ENCODE peak calls at places on chromosomes 6 and 20, in four cellular contexts. One of them, this sample, is unnamed. For H3K4me1, the result is how much of the 10 kb centered on the place peaks cover.

GRCh38 chr6:74879234-74879633 is 326.6 kb downstream of the COL12A1 start:
- ATAC-seq in HCT116: no peak
- ATAC-seq in K562: no peak
- ATAC-seq in HepG2: no peak
- ATAC-seq in this sample: peak

GRCh38 chr20:38986663-38987062 is 24.5 kb downstream of the DHX35 start:
- ATAC-seq in HCT116: no peak
- ATAC-seq in K562: no peak
- ATAC-seq in HepG2: no peak
- ATAC-seq in this sample: peak

GRCh38 chr6:161407115-161407514 is 133.3 kb upstream of the AGPAT4 start:
- ATAC-seq in HCT116: no peak
- ATAC-seq in K562: no peak
- ATAC-seq in HepG2: no peak
- ATAC-seq in this sample: no peak

GRCh38 chr6:18388942-18389341 is 1.8 kb downstream of the RNF144B start:
- ATAC-seq in HCT116: no peak
- ATAC-seq in K562: no peak
- ATAC-seq in HepG2: peak
- ATAC-seq in this sample: no peak

GRCh38 chr6:167744681-167745659 is 81.7 kb upstream of the AFDN start:
- ATAC-seq in HCT116: no peak
- ATAC-seq in K562: no peak
- ATAC-seq in HepG2: no peak
- ATAC-seq in this sample: peak

GRCh38 chr6:112087916-112088315 is 525 bp downstream of the FAM229B start:
- ATAC-seq in HCT116: no peak
- ATAC-seq in K562: no peak
- ATAC-seq in HepG2: peak
- ATAC-seq in this sample: no peak

GRCh38 chr6:28141500-28142329 is at the start of gene ZKSCAN8:
- ATAC-seq in HCT116: peak
- ATAC-seq in K562: peak
- ATAC-seq in HepG2: peak
- ATAC-seq in this sample: peak

GRCh38 chr20:1663917-1664316 is 6.3 kb upstream of the SIRPG start:
- ATAC-seq in HCT116: no peak
- ATAC-seq in K562: no peak
- ATAC-seq in HepG2: no peak
- ATAC-seq in this sample: no peak

GRCh38 chr6:89321571-89321970 is 6.5 kb upstream of the GABRR2 start:
- ATAC-seq in HCT116: no peak
- ATAC-seq in K562: peak
- ATAC-seq in HepG2: peak
- ATAC-seq in this sample: no peak

GRCh38 chr20:34390769-34391447 is 27.8 kb downstream of the ITCH start:
- ATAC-seq in HCT116: peak
- ATAC-seq in K562: peak
- ATAC-seq in HepG2: peak
- ATAC-seq in this sample: peak

GRCh38 chr6:20404641-20405032 is 3.0 kb downstream of the E2F3 start:
- ATAC-seq in HCT116: peak
- ATAC-seq in K562: peak
- ATAC-seq in HepG2: peak
- ATAC-seq in this sample: no peak

GRCh38 chr20:62602550-62602949 is 39.8 kb upstream of the SLCO4A1 start:
- ATAC-seq in HCT116: no peak
- ATAC-seq in K562: no peak
- ATAC-seq in HepG2: no peak
- ATAC-seq in this sample: no peak

GRCh38 chr20:48919882-48920526 is 1.5 kb upstream of the ARFGEF2 start:
- ATAC-seq in HCT116: no peak
- ATAC-seq in K562: peak
- ATAC-seq in HepG2: peak
- ATAC-seq in this sample: no peak

GRCh38 chr20:10527781-10528180 is 92.7 kb downstream of the SLX4IP start:
- ATAC-seq in HCT116: no peak
- ATAC-seq in K562: peak
- ATAC-seq in HepG2: no peak
- ATAC-seq in this sample: no peak

GRCh38 chr6:150639823-150640331 is 40.2 kb downstream of the PLEKHG1 start:
- ATAC-seq in HCT116: no peak
- ATAC-seq in K562: no peak
- ATAC-seq in HepG2: no peak
- ATAC-seq in this sample: no peak

GRCh38 chr6:150713876-150714275 is 114.2 kb downstream of the PLEKHG1 start:
- ATAC-seq in HCT116: no peak
- ATAC-seq in K562: no peak
- ATAC-seq in HepG2: no peak
- ATAC-seq in this sample: no peak

GRCh38 chr20:6685181-6685582 is 82.3 kb upstream of the BMP2 start:
- ATAC-seq in HCT116: no peak
- ATAC-seq in K562: no peak
- ATAC-seq in HepG2: no peak
- ATAC-seq in this sample: no peak
- TF ChIP-seq POLR2AphosphoS5 in HCT116: no peak
- TF ChIP-seq POLR2AphosphoS5 in K562: no peak
- TF ChIP-seq POLR2AphosphoS5 in HepG2: no peak
- TF ChIP-seq POLR2AphosphoS5 in this sample: no peak

DNA sequence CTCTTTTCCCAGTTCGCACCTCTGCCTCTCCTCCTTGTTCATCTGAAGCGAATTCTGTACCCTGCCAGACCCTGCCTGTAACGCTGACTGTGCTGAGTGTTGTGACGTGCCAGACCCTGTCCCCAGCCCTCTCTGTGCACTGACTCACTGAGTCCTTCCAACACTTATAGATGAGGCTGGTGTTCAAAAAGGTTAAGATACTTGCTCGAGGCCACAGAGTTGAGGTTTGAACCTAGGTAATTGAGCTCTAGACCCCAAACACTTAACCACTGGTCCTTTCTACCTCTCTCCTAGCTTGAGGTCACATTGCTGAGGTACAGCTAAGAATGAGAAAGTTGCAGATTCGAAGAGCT is 45.7 kb upstream of the NEDD9 start:
- ATAC-seq in HCT116: no peak
- ATAC-seq in K562: no peak
- ATAC-seq in HepG2: no peak
- ATAC-seq in this sample: no peak
- H3K4me1 ChIP-seq in HCT116: under half
- H3K4me1 ChIP-seq in K562: under half
- H3K4me1 ChIP-seq in HepG2: half or more
- H3K4me1 ChIP-seq in this sample: under half

GRCh38 chr6:155142902-155143609 is 120.8 kb upstream of the CLDN20 start:
- ATAC-seq in HCT116: no peak
- ATAC-seq in K562: no peak
- ATAC-seq in HepG2: no peak
- ATAC-seq in this sample: no peak

GRCh38 chr6:155142163-155142901 is 121.5 kb upstream of the CLDN20 start:
- ATAC-seq in HCT116: no peak
- ATAC-seq in K562: no peak
- ATAC-seq in HepG2: no peak
- ATAC-seq in this sample: no peak

GRCh38 chr6:155143610-155144106 is 120.2 kb upstream of the CLDN20 start:
- ATAC-seq in HCT116: no peak
- ATAC-seq in K562: no peak
- ATAC-seq in HepG2: no peak
- ATAC-seq in this sample: no peak

GRCh38 chr6:155141512-155141911 is 122.3 kb upstream of the CLDN20 start:
- ATAC-seq in HCT116: no peak
- ATAC-seq in K562: no peak
- ATAC-seq in HepG2: no peak
- ATAC-seq in this sample: no peak

GRCh38 chr6:155141002-155141401 is 122.8 kb upstream of the CLDN20 start:
- ATAC-seq in HCT116: no peak
- ATAC-seq in K562: no peak
- ATAC-seq in HepG2: no peak
- ATAC-seq in this sample: no peak
- H3K4me3 ChIP-seq in HCT116: no peak
- H3K4me3 ChIP-seq in K562: no peak
- H3K4me3 ChIP-seq in HepG2: no peak
- H3K4me3 ChIP-seq in this sample: no peak

DNA sequence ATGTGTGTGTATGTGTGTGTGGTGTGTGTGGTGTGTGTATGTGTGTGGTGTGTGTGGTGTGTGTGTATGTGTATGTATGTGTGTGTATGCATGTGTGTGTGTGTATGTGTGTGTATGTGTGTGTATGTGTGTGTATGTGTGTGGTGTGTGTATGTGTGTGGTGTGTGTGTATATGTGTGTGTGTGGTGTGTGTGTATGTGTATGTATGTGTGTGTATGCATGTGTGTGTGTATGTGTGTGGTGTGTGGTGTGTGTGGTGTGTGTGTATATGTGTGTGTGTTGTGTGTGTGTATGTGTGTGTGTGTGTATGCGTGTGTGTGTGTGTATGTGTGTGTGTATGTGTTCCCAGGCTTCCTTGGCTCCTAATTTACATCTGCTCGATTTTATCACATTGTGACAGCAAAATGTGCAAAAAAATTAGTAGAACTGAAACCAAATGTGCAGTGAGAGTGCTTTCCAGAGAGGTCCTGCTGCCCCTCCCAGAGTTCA is 234.5 kb downstream of the BMP7 start:
- ATAC-seq in HCT116: no peak
- ATAC-seq in K562: no peak
- ATAC-seq in HepG2: no peak
- ATAC-seq in this sample: no peak
- TF ChIP-seq POLR2AphosphoS5 in HCT116: no peak
- TF ChIP-seq POLR2AphosphoS5 in K562: no peak
- TF ChIP-seq POLR2AphosphoS5 in HepG2: no peak
- TF ChIP-seq POLR2AphosphoS5 in this sample: no peak

DNA sequence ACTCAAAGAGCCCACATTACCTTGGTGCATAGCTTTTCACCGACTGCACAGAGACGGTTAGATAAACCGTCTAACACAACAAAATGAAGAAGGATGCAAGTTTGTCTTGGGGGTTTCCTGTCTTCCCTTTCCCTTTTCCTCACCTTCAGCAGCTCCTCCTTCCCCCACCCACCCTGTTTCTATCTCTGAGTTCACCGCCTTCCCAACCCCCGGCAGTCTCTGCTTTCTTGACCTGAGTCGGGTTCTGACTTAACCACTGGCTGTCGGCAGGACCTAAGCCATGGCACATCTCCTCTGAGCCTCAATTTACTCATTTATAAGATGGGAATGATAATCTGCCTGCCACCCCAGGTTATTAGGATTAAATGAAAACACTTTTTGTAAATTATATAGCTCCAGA is 25.8 kb upstream of the CNKSR3 start:
- ATAC-seq in HCT116: no peak
- ATAC-seq in K562: peak
- ATAC-seq in HepG2: no peak
- ATAC-seq in this sample: no peak
- H3K4me1 ChIP-seq in HCT116: under half
- H3K4me1 ChIP-seq in K562: under half
- H3K4me1 ChIP-seq in HepG2: under half
- H3K4me1 ChIP-seq in this sample: under half

DNA sequence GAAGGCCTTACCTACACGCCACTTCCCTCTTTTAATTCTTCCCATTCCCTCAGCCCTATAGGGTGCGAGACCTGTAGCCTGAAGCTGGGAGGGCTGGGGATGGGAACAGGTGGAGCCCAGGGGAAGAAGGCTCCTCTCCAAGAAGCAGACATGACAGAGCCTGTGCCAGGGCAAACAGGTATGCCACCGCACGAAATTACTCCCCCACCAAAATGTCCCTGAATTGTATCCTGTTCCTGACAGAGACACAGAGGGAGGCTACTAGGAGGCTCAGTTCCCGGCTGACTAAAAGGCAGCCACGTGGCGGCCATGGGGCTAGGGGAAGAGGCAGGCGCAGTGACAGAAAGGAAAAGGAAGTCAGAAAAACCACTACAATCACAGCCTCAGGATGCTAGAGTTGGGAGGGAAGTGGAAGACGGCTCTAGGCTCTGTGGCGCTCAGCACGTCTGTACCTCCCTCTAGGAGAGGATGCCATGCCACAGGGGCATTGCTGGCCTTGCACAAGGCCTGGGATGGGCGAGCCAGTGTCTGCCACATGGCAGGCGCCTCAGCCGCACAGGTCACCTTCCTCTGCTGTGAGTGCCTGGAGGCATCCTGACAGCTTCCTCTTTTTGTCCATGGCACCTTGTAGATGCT is 27.7 kb downstream of the TFEB start:
- ATAC-seq in HCT116: no peak
- ATAC-seq in K562: no peak
- ATAC-seq in HepG2: no peak
- ATAC-seq in this sample: no peak
- H3K4me3 ChIP-seq in HCT116: no peak
- H3K4me3 ChIP-seq in K562: no peak
- H3K4me3 ChIP-seq in HepG2: no peak
- H3K4me3 ChIP-seq in this sample: no peak

GRCh38 chr6:29722773-29723665 is at the start of gene HLA-F:
- ATAC-seq in HCT116: peak
- ATAC-seq in K562: no peak
- ATAC-seq in HepG2: peak
- ATAC-seq in this sample: peak

GRCh38 chr6:29726795-29727194 is 3.6 kb downstream of the HLA-F start:
- ATAC-seq in HCT116: no peak
- ATAC-seq in K562: no peak
- ATAC-seq in HepG2: no peak
- ATAC-seq in this sample: no peak

GRCh38 chr6:29725981-29726380 is 2.7 kb downstream of the HLA-F start:
- ATAC-seq in HCT116: no peak
- ATAC-seq in K562: no peak
- ATAC-seq in HepG2: no peak
- ATAC-seq in this sample: no peak

GRCh38 chr6:29724937-29725869 is 2.0 kb downstream of the HLA-F start:
- ATAC-seq in HCT116: no peak
- ATAC-seq in K562: no peak
- ATAC-seq in HepG2: no peak
- ATAC-seq in this sample: no peak

GRCh38 chr6:29723666-29724588 is 693 bp downstream of the HLA-F start:
- ATAC-seq in HCT116: peak
- ATAC-seq in K562: no peak
- ATAC-seq in HepG2: peak
- ATAC-seq in this sample: peak
- TF ChIP-seq POLR2AphosphoS5 in HCT116: no peak
- TF ChIP-seq POLR2AphosphoS5 in K562: no peak
- TF ChIP-seq POLR2AphosphoS5 in HepG2: no peak
- TF ChIP-seq POLR2AphosphoS5 in this sample: no peak